ENCODE peak calls at places on chromosomes 2 and 18, in eight cellular contexts. C is heart left ventricle, F is OCI-LY7, S is A549, O is AG04450, H is ovary, R is stomach, D is uterus. N is an unnamed sample.

GRCh38 chr2:181471783-181472182 is 14.6 kb downstream of the ITGA4 start:
- DNase-seq in C (no peak), F (no peak), S (no peak), O (no peak), H (no peak), R (no peak), D (no peak), N (no peak)

GRCh38 chr2:186523781-186524180 is 37.7 kb downstream of the ZC3H15 start:
- DNase-seq in C (no peak), F (no peak), S (no peak), O (no peak), H (no peak), R (no peak), D (no peak), N (no peak)

GRCh38 chr2:138504546-138505239 is 3.1 kb downstream of the SPOPL start:
- DNase-seq in C (no peak), F (peak; percentile 71), S (no peak), O (no peak), H (no peak), R (no peak), D (no peak), N (no peak)

GRCh38 chr2:152409691-152410597 is 75.0 kb downstream of the FMNL2 start:
- DNase-seq in C (no peak), F (no peak), S (no peak), O (no peak), H (no peak), R (no peak), D (no peak), N (no peak)

GRCh38 chr2:85954918-85955420 is 66.2 kb upstream of the ST3GAL5 start:
- DNase-seq in C (no peak), F (no peak), S (no peak), O (no peak), H (no peak), R (peak; percentile 42), D (no peak), N (no peak)

GRCh38 chr18:76450452-76450851 is 44.6 kb downstream of the ZNF516 start:
- DNase-seq in C (peak; percentile 30), F (no peak), S (no peak), O (no peak), H (peak; percentile 24), R (no peak), D (no peak), N (no peak)

GRCh38 chr2:84077504-84077903 is 381.6 kb downstream of the SUCLG1 start:
- DNase-seq in C (no peak), F (peak; percentile 22), S (no peak), O (no peak), H (no peak), R (no peak), D (no peak), N (no peak)

GRCh38 chr2:144834954-144835633 is 315.2 kb upstream of the ZEB2 start:
- DNase-seq in C (peak; percentile 52), F (no peak), S (no peak), O (peak; percentile 59), H (peak; percentile 52), R (no peak), D (peak; percentile 46), N (no peak)

GRCh38 chr2:182924311-182924710 is 57.9 kb upstream of the FRZB start:
- DNase-seq in C (no peak), F (no peak), S (no peak), O (no peak), H (no peak), R (no peak), D (no peak), N (no peak)

GRCh38 chr2:232447091-232447620 is 8.8 kb upstream of the ALPI start:
- DNase-seq in C (no peak), F (no peak), S (no peak), O (no peak), H (no peak), R (no peak), D (no peak), N (no peak)

GRCh38 chr2:74223941-74224770 is 25.7 kb downstream of the MTHFD2 start:
- DNase-seq in C (no peak), F (no peak), S (no peak), O (no peak), H (no peak), R (peak; percentile 20), D (no peak), N (no peak)

GRCh38 chr18:74251297-74252031 is 40.3 kb downstream of the CYB5A start:
- DNase-seq in C (no peak), F (no peak), S (peak; percentile 41), O (no peak), H (peak; percentile 46), R (no peak), D (no peak), N (no peak)

GRCh38 chr2:232889876-232890401 is 19.9 kb downstream of the SNORC start:
- DNase-seq in C (no peak), F (no peak), S (no peak), O (no peak), H (no peak), R (peak; percentile 4), D (no peak), N (no peak)

GRCh38 chr18:31197676-31198075 is 35.0 kb upstream of the DSC1 start:
- DNase-seq in C (no peak), F (no peak), S (peak; percentile 4), O (no peak), H (no peak), R (no peak), D (no peak), N (peak; percentile 89)

GRCh38 chr2:128346291-128346690 is 27.6 kb upstream of the HS6ST1 start:
- DNase-seq in C (no peak), F (no peak), S (no peak), O (no peak), H (no peak), R (no peak), D (no peak), N (no peak)

GRCh38 chr18:48762836-48763713 is 187.7 kb downstream of the SMAD7 start:
- DNase-seq in C (no peak), F (no peak), S (no peak), O (no peak), H (no peak), R (no peak), D (no peak), N (no peak)

GRCh38 chr18:6994719-6995430 is 122.7 kb downstream of the LAMA1 start:
- DNase-seq in C (no peak), F (no peak), S (no peak), O (no peak), H (no peak), R (no peak), D (no peak), N (peak; percentile 92)

GRCh38 chr2:28300489-28300888 is 92.2 kb upstream of the FOSL2 start:
- DNase-seq in C (no peak), F (no peak), S (no peak), O (peak; percentile 86), H (no peak), R (no peak), D (no peak), N (no peak)
- H3K27ac ChIP-seq in C (no peak overlapping the region), F (no peak overlapping the region), S (no peak overlapping the region), O (peak overlapping the region; percentile 98), H (peak overlapping the region; percentile 72), R (peak overlapping the region; percentile 57), D (peak overlapping the region; percentile 84), N (no peak overlapping the region)

GRCh38 chr2:202494856-202495604 is 118.9 kb downstream of the BMPR2 start:
- DNase-seq in C (no peak), F (no peak), S (no peak), O (no peak), H (no peak), R (no peak), D (no peak), N (no peak)

GRCh38 chr2:202490479-202490878 is 114.4 kb downstream of the BMPR2 start:
- DNase-seq in C (no peak), F (no peak), S (no peak), O (no peak), H (no peak), R (no peak), D (no peak), N (no peak)

GRCh38 chr2:202488671-202489070 is 112.5 kb downstream of the BMPR2 start:
- DNase-seq in C (no peak), F (no peak), S (no peak), O (no peak), H (no peak), R (no peak), D (no peak), N (no peak)

GRCh38 chr2:202491514-202491913 is 115.4 kb downstream of the BMPR2 start:
- DNase-seq in C (no peak), F (no peak), S (no peak), O (no peak), H (no peak), R (no peak), D (no peak), N (no peak)

DNA sequence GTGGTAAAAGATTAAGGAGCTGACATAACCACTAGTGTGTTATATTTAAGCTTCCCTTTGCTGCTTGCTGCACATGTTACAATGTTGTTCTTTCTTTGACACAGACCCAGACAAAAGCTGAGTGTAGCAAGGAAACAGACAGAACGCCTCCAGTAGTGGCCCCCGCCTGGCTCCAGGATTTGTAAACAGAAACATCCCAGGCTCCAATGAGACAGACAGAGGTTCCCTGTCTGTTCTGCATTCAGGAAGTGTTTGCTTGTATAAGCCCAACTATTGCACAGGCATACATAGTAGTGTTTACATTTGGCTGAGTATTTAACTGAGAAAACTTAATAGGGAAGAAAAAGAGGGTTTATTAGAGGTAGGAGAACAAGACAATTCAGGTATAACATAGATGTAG is 118.2 kb downstream of the BMPR2 start:
- DNase-seq in C (no peak), F (no peak), S (no peak), O (peak; percentile 86), H (no peak), R (no peak), D (no peak), N (no peak)
- H3K27ac ChIP-seq in C (no peak overlapping the region), F (no peak overlapping the region), S (no peak overlapping the region), O (no peak overlapping the region), H (no peak overlapping the region), R (peak overlapping the region; percentile 3), D (no peak overlapping the region), N (no peak overlapping the region)

DNA sequence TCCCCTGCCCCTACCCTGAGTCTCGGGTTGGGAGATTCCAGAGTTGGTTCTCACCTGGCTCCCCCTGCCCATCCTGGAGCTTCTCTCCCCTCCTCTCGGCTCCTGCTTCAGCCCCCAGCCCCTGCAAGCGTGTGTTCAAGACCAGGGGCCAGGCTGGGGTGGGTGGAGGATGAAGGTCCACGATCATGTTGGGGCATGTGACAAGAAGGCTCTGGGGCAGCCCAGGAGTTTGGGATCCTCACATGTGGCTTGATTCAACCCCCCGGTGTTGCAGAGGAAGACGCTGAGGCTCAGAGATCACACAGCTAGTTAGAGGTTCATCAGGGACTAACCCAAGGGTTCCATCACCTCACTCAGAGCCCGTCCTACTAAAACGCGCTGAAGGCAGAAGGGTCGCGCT is 14.2 kb upstream of the TUBB6 start:
- DNase-seq in C (no peak), F (no peak), S (no peak), O (no peak), H (no peak), R (no peak), D (no peak), N (no peak)
- H3K27ac ChIP-seq in C (no peak overlapping the region), F (no peak overlapping the region), S (no peak overlapping the region), O (no peak overlapping the region), H (no peak overlapping the region), R (no peak overlapping the region), D (no peak overlapping the region), N (no peak overlapping the region)

GRCh38 chr2:204751472-204751871 is 206.2 kb downstream of the PARD3B start:
- DNase-seq in C (no peak), F (no peak), S (no peak), O (no peak), H (no peak), R (no peak), D (no peak), N (no peak)
- H3K27ac ChIP-seq in C (no peak overlapping the region), F (no peak overlapping the region), S (no peak overlapping the region), O (no peak overlapping the region), H (no peak overlapping the region), R (no peak overlapping the region), D (no peak overlapping the region), N (no peak overlapping the region)

GRCh38 chr2:203772766-203773165 is 66.3 kb downstream of the CD28 start:
- DNase-seq in C (no peak), F (no peak), S (no peak), O (no peak), H (no peak), R (no peak), D (no peak), N (no peak)
- H3K27ac ChIP-seq in C (no peak overlapping the region), F (no peak overlapping the region), S (no peak overlapping the region), O (no peak overlapping the region), H (no peak overlapping the region), R (no peak overlapping the region), D (no peak overlapping the region), N (no peak overlapping the region)

N was measured in epithelial cell of prostate.